ENCODE peak calls at places on chromosomes 12 and 14, in six cellular contexts. One of them, this sample, is unnamed.

GRCh38 chr12:43294881-43295280 is 257.1 kb downstream of the ADAMTS20 start:
- DNase-seq in epithelial cell of esophagus: no peak
- DNase-seq in mucosa of descending colon: no peak
- DNase-seq in ovary: no peak
- DNase-seq in AG09309: no peak
- DNase-seq in fibroblast of the aortic adventitia: no peak
- DNase-seq in this sample: no peak

GRCh38 chr12:73902270-73902669 is 635.4 kb upstream of the ATXN7L3B start:
- DNase-seq in epithelial cell of esophagus: peak; percentile 27
- DNase-seq in mucosa of descending colon: no peak
- DNase-seq in ovary: no peak
- DNase-seq in AG09309: no peak
- DNase-seq in fibroblast of the aortic adventitia: no peak
- DNase-seq in this sample: no peak

GRCh38 chr12:112584266-112584722 is 165.5 kb downstream of the PTPN11 start:
- DNase-seq in epithelial cell of esophagus: no peak
- DNase-seq in mucosa of descending colon: no peak
- DNase-seq in ovary: no peak
- DNase-seq in AG09309: no peak
- DNase-seq in fibroblast of the aortic adventitia: no peak
- DNase-seq in this sample: no peak

GRCh38 chr12:53973093-53974042 is at the start of gene HOXC11:
- DNase-seq in epithelial cell of esophagus: no peak
- DNase-seq in mucosa of descending colon: no peak
- DNase-seq in ovary: no peak
- DNase-seq in AG09309: no peak
- DNase-seq in fibroblast of the aortic adventitia: no peak
- DNase-seq in this sample: no peak

GRCh38 chr12:46103691-46104090 is 113.3 kb upstream of the SCAF11 start:
- DNase-seq in epithelial cell of esophagus: no peak
- DNase-seq in mucosa of descending colon: no peak
- DNase-seq in ovary: no peak
- DNase-seq in AG09309: no peak
- DNase-seq in fibroblast of the aortic adventitia: no peak
- DNase-seq in this sample: no peak

GRCh38 chr12:101209319-101210302 is at the start of gene SLC5A8:
- DNase-seq in epithelial cell of esophagus: peak; percentile 11
- DNase-seq in mucosa of descending colon: peak; percentile 23
- DNase-seq in ovary: no peak
- DNase-seq in AG09309: no peak
- DNase-seq in fibroblast of the aortic adventitia: no peak
- DNase-seq in this sample: no peak

GRCh38 chr12:28257411-28257810 is 67.2 kb downstream of the CCDC91 start:
- DNase-seq in epithelial cell of esophagus: peak; percentile 64
- DNase-seq in mucosa of descending colon: no peak
- DNase-seq in ovary: no peak
- DNase-seq in AG09309: no peak
- DNase-seq in fibroblast of the aortic adventitia: no peak
- DNase-seq in this sample: no peak

GRCh38 chr12:693937-694533 is 30.8 kb upstream of the NINJ2 start:
- DNase-seq in epithelial cell of esophagus: no peak
- DNase-seq in mucosa of descending colon: no peak
- DNase-seq in ovary: no peak
- DNase-seq in AG09309: no peak
- DNase-seq in fibroblast of the aortic adventitia: no peak
- DNase-seq in this sample: no peak

GRCh38 chr12:2489266-2489665 is 305.5 kb upstream of the FKBP4 start:
- DNase-seq in epithelial cell of esophagus: no peak
- DNase-seq in mucosa of descending colon: no peak
- DNase-seq in ovary: no peak
- DNase-seq in AG09309: no peak
- DNase-seq in fibroblast of the aortic adventitia: no peak
- DNase-seq in this sample: no peak

GRCh38 chr14:55373784-55374725 is 37.6 kb downstream of the ATG14 start:
- DNase-seq in epithelial cell of esophagus: peak; percentile 72
- DNase-seq in mucosa of descending colon: no peak
- DNase-seq in ovary: no peak
- DNase-seq in AG09309: no peak
- DNase-seq in fibroblast of the aortic adventitia: peak; percentile 20
- DNase-seq in this sample: peak; percentile 53

GRCh38 chr14:81868172-81868571 is 334.5 kb upstream of the SEL1L start:
- DNase-seq in epithelial cell of esophagus: no peak
- DNase-seq in mucosa of descending colon: no peak
- DNase-seq in ovary: no peak
- DNase-seq in AG09309: no peak
- DNase-seq in fibroblast of the aortic adventitia: no peak
- DNase-seq in this sample: no peak

GRCh38 chr12:50258167-50258551 is 25.2 kb downstream of the LIMA1 start:
- DNase-seq in epithelial cell of esophagus: peak; percentile 37
- DNase-seq in mucosa of descending colon: no peak
- DNase-seq in ovary: no peak
- DNase-seq in AG09309: no peak
- DNase-seq in fibroblast of the aortic adventitia: no peak
- DNase-seq in this sample: no peak

GRCh38 chr12:111685322-111685810 is 390 bp downstream of the BRAP start:
- DNase-seq in epithelial cell of esophagus: peak; percentile 38
- DNase-seq in mucosa of descending colon: no peak
- DNase-seq in ovary: no peak
- DNase-seq in AG09309: no peak
- DNase-seq in fibroblast of the aortic adventitia: no peak
- DNase-seq in this sample: no peak

GRCh38 chr14:60348211-60348610 is 99.2 kb downstream of the PPM1A start:
- DNase-seq in epithelial cell of esophagus: no peak
- DNase-seq in mucosa of descending colon: no peak
- DNase-seq in ovary: no peak
- DNase-seq in AG09309: no peak
- DNase-seq in fibroblast of the aortic adventitia: no peak
- DNase-seq in this sample: no peak

GRCh38 chr12:5944688-5945070 is 380 bp downstream of the ANO2 start:
- DNase-seq in epithelial cell of esophagus: no peak
- DNase-seq in mucosa of descending colon: no peak
- DNase-seq in ovary: no peak
- DNase-seq in AG09309: no peak
- DNase-seq in fibroblast of the aortic adventitia: peak; percentile 3
- DNase-seq in this sample: no peak

GRCh38 chr12:121005346-121005815 is 10.9 kb downstream of the C12orf43 start:
- DNase-seq in epithelial cell of esophagus: peak; percentile 59
- DNase-seq in mucosa of descending colon: peak; percentile 81
- DNase-seq in ovary: no peak
- DNase-seq in AG09309: no peak
- DNase-seq in fibroblast of the aortic adventitia: peak; percentile 15
- DNase-seq in this sample: peak; percentile 42

GRCh38 chr12:18430425-18431048 is 169.2 kb downstream of the PIK3C2G start:
- DNase-seq in epithelial cell of esophagus: peak; percentile 59
- DNase-seq in mucosa of descending colon: peak; percentile 25
- DNase-seq in ovary: peak; percentile 19
- DNase-seq in AG09309: peak; percentile 16
- DNase-seq in fibroblast of the aortic adventitia: peak; percentile 82
- DNase-seq in this sample: peak; percentile 65

GRCh38 chr12:93569301-93569655 is 3.2 kb upstream of the SOCS2 start:
- DNase-seq in epithelial cell of esophagus: peak; percentile 8
- DNase-seq in mucosa of descending colon: no peak
- DNase-seq in ovary: no peak
- DNase-seq in AG09309: no peak
- DNase-seq in fibroblast of the aortic adventitia: no peak
- DNase-seq in this sample: no peak

GRCh38 chr12:93568091-93568490 is 4.4 kb upstream of the SOCS2 start:
- DNase-seq in epithelial cell of esophagus: no peak
- DNase-seq in mucosa of descending colon: no peak
- DNase-seq in ovary: no peak
- DNase-seq in AG09309: no peak
- DNase-seq in fibroblast of the aortic adventitia: no peak
- DNase-seq in this sample: no peak

GRCh38 chr12:93570552-93571359 is 1.7 kb upstream of the SOCS2 start:
- DNase-seq in epithelial cell of esophagus: peak; percentile 99
- DNase-seq in mucosa of descending colon: peak; percentile 97
- DNase-seq in ovary: peak; percentile 94
- DNase-seq in AG09309: peak; percentile 77
- DNase-seq in fibroblast of the aortic adventitia: peak; percentile 89
- DNase-seq in this sample: peak; percentile 98

GRCh38 chr12:93571360-93571853 is 1.1 kb upstream of the SOCS2 start:
- DNase-seq in epithelial cell of esophagus: peak; percentile 64
- DNase-seq in mucosa of descending colon: peak; percentile 90
- DNase-seq in ovary: peak; percentile 82
- DNase-seq in AG09309: no peak
- DNase-seq in fibroblast of the aortic adventitia: peak; percentile 37
- DNase-seq in this sample: peak; percentile 81

GRCh38 chr12:93569656-93570551 is 2.6 kb upstream of the SOCS2 start:
- DNase-seq in epithelial cell of esophagus: peak; percentile 83
- DNase-seq in mucosa of descending colon: peak; percentile 89
- DNase-seq in ovary: peak; percentile 90
- DNase-seq in AG09309: no peak
- DNase-seq in fibroblast of the aortic adventitia: peak; percentile 88
- DNase-seq in this sample: peak; percentile 94
- H3K4me3 ChIP-seq in epithelial cell of esophagus: peak overlapping the region; percentile 71
- H3K4me3 ChIP-seq in mucosa of descending colon: peak overlapping the region; percentile 56
- H3K4me3 ChIP-seq in ovary: peak overlapping the region; percentile 91
- H3K4me3 ChIP-seq in AG09309: peak overlapping the region; percentile 83
- H3K4me3 ChIP-seq in fibroblast of the aortic adventitia: peak overlapping the region; percentile 77
- H3K4me3 ChIP-seq in this sample: peak overlapping the region; percentile 71

GRCh38 chr12:93785262-93786010 is 108.3 kb downstream of the CRADD start:
- DNase-seq in epithelial cell of esophagus: peak; percentile 86
- DNase-seq in mucosa of descending colon: no peak
- DNase-seq in ovary: peak; percentile 51
- DNase-seq in AG09309: peak; percentile 86
- DNase-seq in fibroblast of the aortic adventitia: peak; percentile 93
- DNase-seq in this sample: peak; percentile 94
- TF ChIP-seq CTCF in epithelial cell of esophagus: no peak
- TF ChIP-seq CTCF in mucosa of descending colon: no peak
- TF ChIP-seq CTCF in ovary: no peak
- TF ChIP-seq CTCF in AG09309: no peak
- TF ChIP-seq CTCF in fibroblast of the aortic adventitia: no peak
- TF ChIP-seq CTCF in this sample: no peak

GRCh38 chr12:108635997-108636808 is 2.5 kb upstream of the SELPLG start:
- DNase-seq in epithelial cell of esophagus: no peak
- DNase-seq in mucosa of descending colon: no peak
- DNase-seq in ovary: no peak
- DNase-seq in AG09309: no peak
- DNase-seq in fibroblast of the aortic adventitia: no peak
- DNase-seq in this sample: no peak
- H3K4me3 ChIP-seq in epithelial cell of esophagus: no peak overlapping the region
- H3K4me3 ChIP-seq in mucosa of descending colon: no peak overlapping the region
- H3K4me3 ChIP-seq in ovary: no peak overlapping the region
- H3K4me3 ChIP-seq in AG09309: no peak overlapping the region
- H3K4me3 ChIP-seq in fibroblast of the aortic adventitia: no peak overlapping the region
- H3K4me3 ChIP-seq in this sample: no peak overlapping the region

GRCh38 chr14:73851567-73852382 is at the start of gene PTGR2:
- DNase-seq in epithelial cell of esophagus: peak; percentile 92
- DNase-seq in mucosa of descending colon: peak; percentile 96
- DNase-seq in ovary: peak; percentile 99
- DNase-seq in AG09309: peak; percentile 82
- DNase-seq in fibroblast of the aortic adventitia: peak; percentile 97
- DNase-seq in this sample: peak; percentile 99
- TF ChIP-seq CTCF in epithelial cell of esophagus: peak; percentile 24
- TF ChIP-seq CTCF in mucosa of descending colon: no peak
- TF ChIP-seq CTCF in ovary: no peak
- TF ChIP-seq CTCF in AG09309: peak; percentile 10
- TF ChIP-seq CTCF in fibroblast of the aortic adventitia: peak; percentile 27
- TF ChIP-seq CTCF in this sample: no peak

DNA sequence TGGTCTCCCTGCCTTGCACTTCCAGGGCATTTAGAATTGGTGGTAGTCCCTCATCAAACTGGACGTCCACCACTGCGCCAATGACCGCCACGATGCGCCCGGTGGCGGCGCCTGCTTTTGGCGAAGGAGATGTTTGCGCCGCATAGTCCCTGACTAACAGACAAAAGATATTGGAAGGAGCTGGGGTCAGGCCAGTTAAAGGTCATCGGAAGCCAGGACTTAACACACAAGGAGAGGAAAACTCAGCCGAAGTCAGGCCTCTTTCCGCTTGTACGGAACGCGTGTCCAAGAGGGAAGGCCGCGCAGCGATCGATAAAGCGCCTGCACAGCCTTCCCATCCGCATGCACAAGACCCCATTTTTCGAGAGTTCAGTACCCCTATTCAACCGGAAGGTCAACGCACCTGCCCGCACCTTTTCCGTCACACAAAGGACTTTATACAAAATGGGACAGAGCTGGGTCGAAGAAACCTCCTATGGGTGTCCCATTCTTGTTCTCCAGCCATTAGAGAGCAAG is 525 bp downstream of the ATP5F1B start:
- DNase-seq in epithelial cell of esophagus: no peak
- DNase-seq in mucosa of descending colon: peak; percentile 50
- DNase-seq in ovary: no peak
- DNase-seq in AG09309: no peak
- DNase-seq in fibroblast of the aortic adventitia: no peak
- DNase-seq in this sample: no peak
- H3K4me3 ChIP-seq in epithelial cell of esophagus: peak overlapping the region; percentile 100
- H3K4me3 ChIP-seq in mucosa of descending colon: peak overlapping the region; percentile 88
- H3K4me3 ChIP-seq in ovary: peak overlapping the region; percentile 97
- H3K4me3 ChIP-seq in AG09309: peak overlapping the region; percentile 89
- H3K4me3 ChIP-seq in fibroblast of the aortic adventitia: peak overlapping the region; percentile 99
- H3K4me3 ChIP-seq in this sample: peak overlapping the region; percentile 84

GRCh38 chr12:110592078-110592477 is 9.0 kb upstream of the PPTC7 start:
- DNase-seq in epithelial cell of esophagus: no peak
- DNase-seq in mucosa of descending colon: no peak
- DNase-seq in ovary: no peak
- DNase-seq in AG09309: no peak
- DNase-seq in fibroblast of the aortic adventitia: no peak
- DNase-seq in this sample: no peak
- TF ChIP-seq CTCF in epithelial cell of esophagus: no peak
- TF ChIP-seq CTCF in mucosa of descending colon: no peak
- TF ChIP-seq CTCF in ovary: no peak
- TF ChIP-seq CTCF in AG09309: no peak
- TF ChIP-seq CTCF in fibroblast of the aortic adventitia: no peak
- TF ChIP-seq CTCF in this sample: no peak

DNA sequence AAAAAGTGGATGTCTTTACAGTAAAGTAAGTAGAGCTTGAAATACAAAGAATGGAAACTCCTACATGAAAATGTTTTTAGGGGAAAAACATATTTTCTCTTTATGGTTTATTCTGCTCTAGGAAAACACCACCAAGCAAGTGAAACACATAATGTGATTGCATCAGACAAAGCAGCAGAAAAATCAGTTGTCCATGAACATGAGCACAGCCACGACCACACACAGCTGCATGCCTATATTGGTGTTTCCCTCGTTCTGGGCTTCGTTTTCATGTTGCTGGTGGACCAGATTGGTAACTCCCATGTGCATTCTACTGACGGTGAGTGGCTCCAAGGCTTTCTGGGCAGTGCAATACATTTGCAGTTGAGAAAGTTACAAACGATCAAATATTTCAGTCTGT is 42.6 kb upstream of the PLEKHD1 start:
- DNase-seq in epithelial cell of esophagus: no peak
- DNase-seq in mucosa of descending colon: no peak
- DNase-seq in ovary: no peak
- DNase-seq in AG09309: no peak
- DNase-seq in fibroblast of the aortic adventitia: peak; percentile 38
- DNase-seq in this sample: no peak
- H3K4me3 ChIP-seq in epithelial cell of esophagus: no peak overlapping the region
- H3K4me3 ChIP-seq in mucosa of descending colon: no peak overlapping the region
- H3K4me3 ChIP-seq in ovary: no peak overlapping the region
- H3K4me3 ChIP-seq in AG09309: no peak overlapping the region
- H3K4me3 ChIP-seq in fibroblast of the aortic adventitia: no peak overlapping the region
- H3K4me3 ChIP-seq in this sample: no peak overlapping the region

DNA sequence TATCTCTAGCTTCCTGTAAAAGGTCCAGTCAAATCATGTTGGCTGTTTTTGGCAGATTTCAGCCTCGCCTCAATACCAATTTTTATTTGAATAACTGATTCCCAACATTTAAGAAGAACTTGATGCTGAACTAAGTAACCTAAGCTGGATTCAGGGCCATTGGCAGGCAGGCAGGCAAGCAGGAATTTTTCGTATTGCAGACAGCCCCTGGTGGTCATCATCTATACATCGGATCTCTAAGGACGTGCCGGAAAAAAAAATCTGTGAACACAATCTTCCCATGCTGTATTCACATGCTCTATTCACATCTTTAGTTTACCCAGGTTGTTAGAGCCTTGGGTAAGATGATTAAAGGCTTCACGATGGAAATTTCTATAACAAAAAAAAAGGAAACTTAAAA is 7.0 kb downstream of the VCPKMT start:
- DNase-seq in epithelial cell of esophagus: peak; percentile 20
- DNase-seq in mucosa of descending colon: no peak
- DNase-seq in ovary: no peak
- DNase-seq in AG09309: no peak
- DNase-seq in fibroblast of the aortic adventitia: peak; percentile 22
- DNase-seq in this sample: peak; percentile 22
- TF ChIP-seq CTCF in epithelial cell of esophagus: peak; percentile 18
- TF ChIP-seq CTCF in mucosa of descending colon: no peak
- TF ChIP-seq CTCF in ovary: no peak
- TF ChIP-seq CTCF in AG09309: peak; percentile 22
- TF ChIP-seq CTCF in fibroblast of the aortic adventitia: peak; percentile 38
- TF ChIP-seq CTCF in this sample: peak; percentile 43

This sample was measured in fibroblast of villous mesenchyme.